ENCODE peak calls at places on chromosome 6, in six cellular contexts. L is activated CD8-positive, alpha-beta T cell treated with anti-CD3 and anti-CD28 coated beads for 36 hours; O is fibroblast of lung; I is thoracic aorta; B is stomach; X is sigmoid colon. K is an unnamed sample.

GRCh38 chr6:169807699-169808607 is 56.5 kb downstream of the ERMARD start:
- DNase-seq in I (no peak), O (no peak), X (no peak), L (no peak), B (no peak), K (no peak)

GRCh38 chr6:154615483-154616025 is 105.1 kb upstream of the CNKSR3 start:
- DNase-seq in O (peak; percentile 76), X (peak; percentile 85), B (peak; percentile 95), I (peak; percentile 6), L (no peak), K (no peak)

GRCh38 chr6:25963426-25964123 is 973 bp downstream of the TRIM38 start:
- DNase-seq in B (no peak), L (no peak), I (no peak), O (no peak), X (no peak), K (no peak)

GRCh38 chr6:143806282-143807102 is 36.6 kb upstream of the LTV1 start:
- DNase-seq in X (no peak), I (no peak), B (no peak), L (peak; percentile 97), O (peak; percentile 84), K (no peak)

GRCh38 chr6:11589261-11589660 is 51.7 kb downstream of the TMEM170B start:
- DNase-seq in B (no peak), X (no peak), I (no peak), L (no peak), O (no peak), K (no peak)

GRCh38 chr6:105207524-105208269 is 27.9 kb upstream of the POPDC3 start:
- DNase-seq in L (no peak), I (no peak), B (no peak), X (no peak), O (peak; percentile 75), K (no peak)

GRCh38 chr6:13573669-13574110 is 711 bp upstream of the SIRT5 start:
- DNase-seq in L (peak; percentile 29), B (peak; percentile 35), O (peak; percentile 52), I (no peak), X (peak; percentile 68), K (no peak)

GRCh38 chr6:13066050-13066449 is 262.3 kb downstream of the TBC1D7 start:
- DNase-seq in I (no peak), O (no peak), L (no peak), X (no peak), B (no peak), K (no peak)

GRCh38 chr6:131910956-131911355 is 40.2 kb downstream of the CCN2 start:
- DNase-seq in X (no peak), O (no peak), B (no peak), I (no peak), L (no peak), K (no peak)

GRCh38 chr6:692356-692851 is 535 bp downstream of the EXOC2 start:
- DNase-seq in X (peak; percentile 70), I (no peak), L (peak; percentile 82), B (peak; percentile 46), O (peak; percentile 47), K (peak; percentile 82)

GRCh38 chr6:65450451-65450850 is 256.6 kb downstream of the EYS start:
- DNase-seq in B (no peak), X (no peak), L (no peak), O (no peak), I (no peak), K (no peak)

GRCh38 chr6:170099387-170099786 is 191.5 kb downstream of the DLL1 start:
- DNase-seq in B (peak; percentile 13), L (no peak), I (no peak), X (peak; percentile 38), O (no peak), K (no peak)

GRCh38 chr6:24991748-24992467 is 56.1 kb upstream of the RIPOR2 start:
- DNase-seq in B (peak; percentile 63), L (peak; percentile 79), X (no peak), O (no peak), I (no peak), K (peak; percentile 65)

GRCh38 chr6:138622967-138623366 is 123.7 kb upstream of the NHSL1 start:
- DNase-seq in O (peak; percentile 39), L (no peak), X (no peak), B (no peak), I (no peak), K (no peak)

GRCh38 chr6:80468398-80468797 is 361.9 kb downstream of the BCKDHB start:
- DNase-seq in B (no peak), X (no peak), I (no peak), O (no peak), L (no peak), K (no peak)

GRCh38 chr6:71720705-71721104 is 165.6 kb upstream of the RIMS1 start:
- DNase-seq in L (no peak), O (no peak), X (no peak), I (no peak), B (no peak), K (no peak)

GRCh38 chr6:137133136-137133535 is 40.3 kb downstream of the IL22RA2 start:
- DNase-seq in X (no peak), O (no peak), I (no peak), B (no peak), L (no peak), K (no peak)

GRCh38 chr6:87558446-87558845 is 31.3 kb downstream of the RARS2 start:
- DNase-seq in L (no peak), O (peak; percentile 9), B (no peak), I (no peak), X (no peak), K (no peak)

GRCh38 chr6:159969204-159969912 is 476 bp downstream of the IGF2R start:
- DNase-seq in X (peak; percentile 76), O (peak; percentile 29), I (no peak), L (peak; percentile 42), B (peak; percentile 31), K (peak; percentile 56)

GRCh38 chr6:151388997-151389639 is 2.2 kb downstream of the ZBTB2 start:
- DNase-seq in B (no peak), X (no peak), I (no peak), O (no peak), L (peak; percentile 44), K (no peak)

DNA sequence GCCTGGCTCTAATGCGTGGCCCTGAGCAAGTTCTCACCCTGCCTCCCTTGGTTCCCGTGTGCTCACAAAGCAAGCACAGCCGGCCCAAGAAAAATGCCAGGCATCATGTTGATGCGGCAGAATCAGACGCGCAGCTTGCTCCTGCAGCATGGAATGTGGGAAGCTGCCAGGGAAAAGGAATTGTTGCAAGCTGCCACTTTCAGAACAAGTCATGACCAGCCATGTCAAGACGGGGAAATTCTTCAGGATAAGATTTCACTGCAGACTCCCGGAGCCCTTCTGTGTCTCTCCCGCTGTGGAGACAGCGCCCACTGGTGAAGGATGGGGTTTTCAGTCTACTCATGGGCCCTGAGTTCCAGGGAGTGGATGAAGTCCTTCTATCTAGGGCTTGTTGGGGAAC is 4.6 kb downstream of the DACT2 start:
- DNase-seq in B (no peak), X (no peak), I (no peak), O (peak; percentile 4), L (no peak), K (no peak)
- TF ChIP-seq CTCF in B (peak; percentile 45), X (no peak), I (no peak), O (no peak), L (no peak), K (no peak)

GRCh38 chr6:30743099-30744053 is 889 bp upstream of the FLOT1 start:
- DNase-seq in B (no peak), X (peak; percentile 79), O (no peak), L (peak; percentile 60), I (no peak), K (peak; percentile 45)

GRCh38 chr6:30740993-30741784 is 1.3 kb downstream of the FLOT1 start:
- DNase-seq in O (no peak), B (no peak), I (no peak), L (peak; percentile 35), X (no peak), K (no peak)

GRCh38 chr6:30741789-30742315 is 635 bp downstream of the FLOT1 start:
- DNase-seq in L (peak; percentile 34), B (no peak), X (no peak), O (no peak), I (no peak), K (no peak)

GRCh38 chr6:30742316-30743098 is at the start of gene FLOT1:
- DNase-seq in I (peak; percentile 91), X (peak; percentile 99), O (peak; percentile 96), B (peak; percentile 99), L (peak; percentile 99), K (peak; percentile 96)

DNA sequence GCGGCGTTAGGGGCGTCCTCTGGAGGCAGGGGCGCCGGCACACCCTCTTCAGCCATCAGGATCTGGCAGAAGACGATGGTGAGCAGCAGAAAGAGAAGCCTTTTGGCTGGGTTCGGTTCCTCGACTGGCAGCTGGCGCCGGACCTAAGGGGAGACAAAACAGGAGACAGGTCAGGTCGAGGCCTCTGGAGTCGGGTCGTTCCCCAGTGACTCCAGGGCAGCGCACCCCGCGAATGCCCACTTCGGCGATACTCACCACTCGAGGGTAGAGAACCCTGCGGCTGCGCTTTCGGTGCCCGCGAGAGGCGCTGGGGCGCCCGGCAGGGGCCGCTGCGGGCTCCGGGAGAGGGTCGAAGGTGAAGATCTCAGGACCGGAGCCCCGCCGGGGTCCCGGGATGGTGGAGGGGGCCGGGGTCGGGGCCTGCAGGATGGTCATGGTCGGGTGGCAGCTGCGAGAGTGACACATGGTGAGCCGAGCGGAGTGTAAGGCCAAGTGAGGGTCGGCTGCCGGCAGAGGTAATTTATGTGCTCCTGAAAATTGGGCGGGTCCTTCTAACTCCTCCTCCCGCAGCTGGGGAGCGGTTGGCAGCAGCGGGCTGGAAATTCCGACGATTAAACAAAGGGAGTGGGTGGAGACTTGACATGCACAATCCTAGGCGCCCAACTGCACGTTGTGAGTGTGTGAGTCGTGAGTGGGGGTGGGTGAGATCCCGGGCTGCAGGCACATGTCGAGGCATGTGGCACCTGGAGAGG is at the start of gene IER3:
- DNase-seq in B (peak; percentile 92), L (peak; percentile 94), O (peak; percentile 94), X (peak; percentile 94), I (peak; percentile 64), K (peak; percentile 81)
- TF ChIP-seq CTCF in B (peak; percentile 58), L (peak; percentile 35), O (peak; percentile 65), X (no peak), I (peak; percentile 71), K (peak; percentile 71)

GRCh38 chr6:55601120-55601519 is 22.1 kb upstream of the HMGCLL1 start:
- DNase-seq in B (no peak), O (no peak), I (no peak), L (no peak), X (no peak), K (no peak)

DNA sequence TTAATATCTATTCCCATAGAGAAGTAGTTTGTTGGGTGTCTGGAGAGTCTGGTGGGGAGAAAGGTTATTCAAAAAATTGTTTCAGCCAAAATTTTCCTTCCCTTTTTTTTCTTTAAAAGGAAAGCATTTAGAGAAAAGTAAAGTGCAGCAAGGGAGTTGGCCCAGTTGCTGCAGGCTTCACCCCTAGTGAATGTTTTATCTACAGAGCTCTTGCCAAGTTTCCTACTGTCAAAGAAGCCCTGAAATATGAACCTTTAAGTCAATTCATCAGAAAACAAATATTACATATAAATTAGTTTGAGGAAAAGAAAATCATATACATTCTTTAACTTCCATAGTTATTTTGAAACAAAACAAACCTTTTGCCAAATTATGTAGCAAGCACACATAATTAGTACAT is 25.0 kb upstream of the HMGCLL1 start:
- DNase-seq in O (no peak), L (no peak), X (no peak), B (no peak), I (no peak), K (no peak)
- TF ChIP-seq CTCF in O (no peak), L (no peak), X (no peak), B (no peak), I (no peak), K (no peak)

DNA sequence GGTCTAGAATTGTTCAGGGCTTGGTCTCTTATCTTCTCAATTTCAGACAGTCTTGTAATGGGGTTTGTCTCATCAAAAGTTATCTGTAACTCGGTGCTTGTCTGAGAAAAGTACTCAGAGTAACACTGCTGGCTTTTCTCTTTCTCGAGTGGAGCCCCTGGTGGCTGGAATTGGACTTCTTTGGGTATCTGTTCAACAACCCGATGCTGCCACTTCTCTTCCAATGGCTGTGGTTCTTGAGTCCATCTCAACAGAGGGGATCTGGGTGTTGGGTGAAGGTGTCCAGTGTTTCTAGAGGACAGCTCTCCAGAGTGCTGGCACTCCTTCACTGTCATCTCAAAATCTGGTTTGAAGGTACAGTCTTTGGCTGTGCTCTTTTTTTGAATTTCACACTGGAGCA is 24.6 kb downstream of the DST start:
- DNase-seq in X (no peak), I (no peak), B (no peak), L (no peak), O (no peak), K (no peak)
- TF ChIP-seq CTCF in X (no peak), I (no peak), B (no peak), L (no peak), O (no peak), K (no peak)

K was measured in GM13977.